ENCODE peak calls at places on chromosomes 1 and 21, in five cellular contexts. One of them, this sample, is unnamed.

GRCh38 chr1:150578278-150579109 is 916 bp downstream of the MCL1 start:
- DNase-seq in GM12878: no peak
- DNase-seq in NT2/D1: peak
- DNase-seq in HepG2: peak
- DNase-seq in H1: no peak
- DNase-seq in this sample: peak

GRCh38 chr1:235739124-235739523 is 89.5 kb upstream of the GNG4 start:
- DNase-seq in GM12878: no peak
- DNase-seq in NT2/D1: no peak
- DNase-seq in HepG2: peak
- DNase-seq in H1: no peak
- DNase-seq in this sample: no peak

GRCh38 chr1:26785611-26786436 is 1.9 kb upstream of the PIGV start:
- DNase-seq in GM12878: no peak
- DNase-seq in NT2/D1: no peak
- DNase-seq in HepG2: no peak
- DNase-seq in H1: no peak
- DNase-seq in this sample: no peak

GRCh38 chr1:19563336-19564097 is 78.2 kb upstream of the CAPZB start:
- DNase-seq in GM12878: no peak
- DNase-seq in NT2/D1: no peak
- DNase-seq in HepG2: no peak
- DNase-seq in H1: no peak
- DNase-seq in this sample: no peak

GRCh38 chr1:226059709-226060108 is 2.8 kb upstream of the H3-3A start:
- DNase-seq in GM12878: no peak
- DNase-seq in NT2/D1: no peak
- DNase-seq in HepG2: no peak
- DNase-seq in H1: no peak
- DNase-seq in this sample: no peak

GRCh38 chr1:201542166-201543045 is 3.5 kb downstream of the NAV1 start:
- DNase-seq in GM12878: no peak
- DNase-seq in NT2/D1: no peak
- DNase-seq in HepG2: no peak
- DNase-seq in H1: no peak
- DNase-seq in this sample: no peak

GRCh38 chr1:193457676-193458075 is 271.3 kb upstream of the B3GALT2 start:
- DNase-seq in GM12878: no peak
- DNase-seq in NT2/D1: no peak
- DNase-seq in HepG2: no peak
- DNase-seq in H1: no peak
- DNase-seq in this sample: no peak

GRCh38 chr1:234125283-234125682 is 220.8 kb downstream of the SLC35F3 start:
- DNase-seq in GM12878: no peak
- DNase-seq in NT2/D1: peak
- DNase-seq in HepG2: peak
- DNase-seq in H1: peak
- DNase-seq in this sample: peak

GRCh38 chr21:44734841-44735240 is 23.5 kb upstream of the TSPEAR start:
- DNase-seq in GM12878: no peak
- DNase-seq in NT2/D1: no peak
- DNase-seq in HepG2: no peak
- DNase-seq in H1: peak
- DNase-seq in this sample: no peak

GRCh38 chr1:87151500-87152421 is 176.9 kb upstream of the LMO4 start:
- DNase-seq in GM12878: peak
- DNase-seq in NT2/D1: peak
- DNase-seq in HepG2: no peak
- DNase-seq in H1: peak
- DNase-seq in this sample: peak

GRCh38 chr1:226995064-226995965 is 55.2 kb downstream of the COQ8A start:
- DNase-seq in GM12878: peak
- DNase-seq in NT2/D1: peak
- DNase-seq in HepG2: no peak
- DNase-seq in H1: peak
- DNase-seq in this sample: no peak

GRCh38 chr1:14294860-14295259 is 303.6 kb upstream of the KAZN start:
- DNase-seq in GM12878: no peak
- DNase-seq in NT2/D1: no peak
- DNase-seq in HepG2: no peak
- DNase-seq in H1: no peak
- DNase-seq in this sample: no peak

GRCh38 chr1:85681087-85681486 is 27.1 kb downstream of the ZNHIT6 start:
- DNase-seq in GM12878: no peak
- DNase-seq in NT2/D1: no peak
- DNase-seq in HepG2: peak
- DNase-seq in H1: no peak
- DNase-seq in this sample: no peak

GRCh38 chr1:118333601-118334241 is 148.7 kb upstream of the SPAG17 start:
- DNase-seq in GM12878: no peak
- DNase-seq in NT2/D1: no peak
- DNase-seq in HepG2: no peak
- DNase-seq in H1: no peak
- DNase-seq in this sample: no peak

GRCh38 chr1:241841661-241842060 is 6.3 kb upstream of the EXO1 start:
- DNase-seq in GM12878: no peak
- DNase-seq in NT2/D1: no peak
- DNase-seq in HepG2: no peak
- DNase-seq in H1: no peak
- DNase-seq in this sample: no peak

GRCh38 chr1:3543076-3544049 is 67.9 kb downstream of the MEGF6 start:
- DNase-seq in GM12878: no peak
- DNase-seq in NT2/D1: no peak
- DNase-seq in HepG2: no peak
- DNase-seq in H1: peak
- DNase-seq in this sample: no peak

GRCh38 chr1:8122160-8122476 is 96.0 kb upstream of the ERRFI1 start:
- DNase-seq in GM12878: no peak
- DNase-seq in NT2/D1: no peak
- DNase-seq in HepG2: no peak
- DNase-seq in H1: no peak
- DNase-seq in this sample: no peak

GRCh38 chr1:60227581-60228252 is 154.1 kb upstream of the C1orf87 start:
- DNase-seq in GM12878: no peak
- DNase-seq in NT2/D1: no peak
- DNase-seq in HepG2: no peak
- DNase-seq in H1: no peak
- DNase-seq in this sample: no peak

GRCh38 chr1:233240839-233241682 is 54.5 kb downstream of the PCNX2 start:
- DNase-seq in GM12878: no peak
- DNase-seq in NT2/D1: no peak
- DNase-seq in HepG2: peak
- DNase-seq in H1: no peak
- DNase-seq in this sample: peak

GRCh38 chr21:39612233-39613028 is at the start of gene B3GALT5:
- DNase-seq in GM12878: no peak
- DNase-seq in NT2/D1: peak
- DNase-seq in HepG2: no peak
- DNase-seq in H1: peak
- DNase-seq in this sample: peak

GRCh38 chr1:29457496-29458368 is 221.4 kb downstream of the PTPRU start:
- DNase-seq in GM12878: no peak
- DNase-seq in NT2/D1: no peak
- DNase-seq in HepG2: no peak
- DNase-seq in H1: no peak
- DNase-seq in this sample: no peak

GRCh38 chr1:112501810-112502641 is 6.7 kb upstream of the WNT2B start:
- DNase-seq in GM12878: no peak
- DNase-seq in NT2/D1: no peak
- DNase-seq in HepG2: peak
- DNase-seq in H1: peak
- DNase-seq in this sample: peak

GRCh38 chr1:244918422-244919319 is 54.3 kb upstream of the HNRNPU start:
- DNase-seq in GM12878: no peak
- DNase-seq in NT2/D1: no peak
- DNase-seq in HepG2: no peak
- DNase-seq in H1: peak
- DNase-seq in this sample: peak

GRCh38 chr1:7454895-7455784 is 316.0 kb upstream of the VAMP3 start:
- DNase-seq in GM12878: no peak
- DNase-seq in NT2/D1: no peak
- DNase-seq in HepG2: no peak
- DNase-seq in H1: no peak
- DNase-seq in this sample: no peak

GRCh38 chr1:160625321-160625720 is 21.5 kb downstream of the SLAMF1 start:
- DNase-seq in GM12878: no peak
- DNase-seq in NT2/D1: no peak
- DNase-seq in HepG2: no peak
- DNase-seq in H1: peak
- DNase-seq in this sample: no peak
- TF ChIP-seq SUZ12 in GM12878: no peak
- TF ChIP-seq SUZ12 in NT2/D1: no peak
- TF ChIP-seq SUZ12 in HepG2: no peak
- TF ChIP-seq SUZ12 in H1: no peak
- TF ChIP-seq SUZ12 in this sample: no peak

GRCh38 chr1:110879758-110880606 is 7.0 kb downstream of the CD53 start:
- DNase-seq in GM12878: peak
- DNase-seq in NT2/D1: no peak
- DNase-seq in HepG2: no peak
- DNase-seq in H1: no peak
- DNase-seq in this sample: no peak
- TF ChIP-seq SUZ12 in GM12878: no peak
- TF ChIP-seq SUZ12 in NT2/D1: no peak
- TF ChIP-seq SUZ12 in HepG2: no peak
- TF ChIP-seq SUZ12 in H1: no peak
- TF ChIP-seq SUZ12 in this sample: no peak

GRCh38 chr1:113714606-113715269 is 44.5 kb downstream of the PHTF1 start:
- DNase-seq in GM12878: no peak
- DNase-seq in NT2/D1: no peak
- DNase-seq in HepG2: no peak
- DNase-seq in H1: no peak
- DNase-seq in this sample: no peak
- TF ChIP-seq SUZ12 in GM12878: no peak
- TF ChIP-seq SUZ12 in NT2/D1: no peak
- TF ChIP-seq SUZ12 in HepG2: no peak
- TF ChIP-seq SUZ12 in H1: no peak
- TF ChIP-seq SUZ12 in this sample: no peak

GRCh38 chr1:38872401-38873026 is 634 bp downstream of the MYCBP start:
- DNase-seq in GM12878: no peak
- DNase-seq in NT2/D1: peak
- DNase-seq in HepG2: no peak
- DNase-seq in H1: no peak
- DNase-seq in this sample: peak
- TF ChIP-seq SUZ12 in GM12878: no peak
- TF ChIP-seq SUZ12 in NT2/D1: no peak
- TF ChIP-seq SUZ12 in HepG2: no peak
- TF ChIP-seq SUZ12 in H1: no peak
- TF ChIP-seq SUZ12 in this sample: no peak

DNA sequence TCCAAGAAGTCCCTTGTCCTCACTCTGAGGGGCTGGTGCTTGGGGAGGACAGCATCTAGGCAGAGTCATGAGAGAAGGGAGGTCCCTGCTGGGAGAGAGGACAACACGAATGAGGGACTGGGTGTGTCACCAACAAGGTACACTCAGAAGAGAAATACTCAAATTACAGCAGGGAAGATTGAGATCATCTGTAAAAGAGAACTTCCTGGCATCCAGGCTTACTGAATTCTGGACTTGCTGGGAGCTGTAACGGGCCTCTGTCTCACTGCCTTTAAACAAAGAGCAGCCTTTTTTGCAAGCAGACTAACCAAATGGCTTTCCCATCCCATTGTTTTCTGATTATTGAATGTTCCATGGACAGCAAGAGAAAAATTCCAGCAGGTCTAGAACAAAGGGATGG is 195.7 kb upstream of the RAB4A start:
- DNase-seq in GM12878: no peak
- DNase-seq in NT2/D1: no peak
- DNase-seq in HepG2: no peak
- DNase-seq in H1: no peak
- DNase-seq in this sample: no peak
- TF ChIP-seq SUZ12 in GM12878: no peak
- TF ChIP-seq SUZ12 in NT2/D1: no peak
- TF ChIP-seq SUZ12 in HepG2: no peak
- TF ChIP-seq SUZ12 in H1: no peak
- TF ChIP-seq SUZ12 in this sample: no peak

GRCh38 chr1:210292276-210292851 is 36.3 kb upstream of the HHAT start:
- DNase-seq in GM12878: no peak
- DNase-seq in NT2/D1: peak
- DNase-seq in HepG2: no peak
- DNase-seq in H1: peak
- DNase-seq in this sample: peak
- TF ChIP-seq SUZ12 in GM12878: no peak
- TF ChIP-seq SUZ12 in NT2/D1: no peak
- TF ChIP-seq SUZ12 in HepG2: no peak
- TF ChIP-seq SUZ12 in H1: no peak
- TF ChIP-seq SUZ12 in this sample: no peak

GRCh38 chr1:1399870-1400575 is 888 bp upstream of the CCNL2 start:
- DNase-seq in GM12878: no peak
- DNase-seq in NT2/D1: no peak
- DNase-seq in HepG2: no peak
- DNase-seq in H1: no peak
- DNase-seq in this sample: no peak
- TF ChIP-seq SUZ12 in GM12878: no peak
- TF ChIP-seq SUZ12 in NT2/D1: no peak
- TF ChIP-seq SUZ12 in HepG2: no peak
- TF ChIP-seq SUZ12 in H1: no peak
- TF ChIP-seq SUZ12 in this sample: no peak

GRCh38 chr1:30950053-30950452 is 41.5 kb upstream of the SDC3 start:
- DNase-seq in GM12878: no peak
- DNase-seq in NT2/D1: no peak
- DNase-seq in HepG2: no peak
- DNase-seq in H1: no peak
- DNase-seq in this sample: no peak
- TF ChIP-seq SUZ12 in GM12878: no peak
- TF ChIP-seq SUZ12 in NT2/D1: no peak
- TF ChIP-seq SUZ12 in HepG2: no peak
- TF ChIP-seq SUZ12 in H1: no peak
- TF ChIP-seq SUZ12 in this sample: no peak

This sample was measured in HEK293T.